ENCODE peak calls at places on chromosomes 4 and X, in eight cellular contexts. L is hepatocyte, P is mesendoderm, Y is astrocyte, B is lower lobe of right lung, U is stomach, O is uterus, S is left ventricle myocardium inferior. F is an unnamed sample.

GRCh38 chr4:169341490-169341889 is 70.7 kb upstream of the SH3RF1 start:
- DNase-seq in B (no peak), L (no peak), P (no peak), S (no peak), O (no peak), Y (peak; percentile 98), U (no peak), F (no peak)

GRCh38 chrX:10052906-10053625 is 85.9 kb downstream of the CLDN34 start:
- DNase-seq in B (no peak), O (no peak), Y (no peak), S (no peak), P (no peak), L (no peak), U (no peak), F (no peak)

GRCh38 chr4:122689972-122690371 is 42.5 kb upstream of the BBS12 start:
- DNase-seq in O (no peak), U (no peak), L (no peak), B (no peak), Y (no peak), S (no peak), P (no peak), F (no peak)

GRCh38 chr4:184097240-184097619 is 120.4 kb downstream of the ENPP6 start:
- DNase-seq in S (peak; percentile 43), B (peak; percentile 70), Y (no peak), U (peak; percentile 37), L (no peak), P (peak; percentile 79), O (peak; percentile 61), F (peak; percentile 82)

GRCh38 chrX:70219938-70220764 is 14.3 kb upstream of the AWAT1 start:
- DNase-seq in Y (peak; percentile 20), B (no peak), U (no peak), L (peak; percentile 73), S (peak; percentile 27), P (peak; percentile 18), O (no peak), F (no peak)

GRCh38 chr4:3516836-3517730 is 15.1 kb downstream of the LRPAP1 start:
- DNase-seq in U (no peak), B (peak; percentile 35), O (no peak), Y (no peak), L (no peak), S (peak; percentile 11), P (no peak), F (peak; percentile 48)

GRCh38 chrX:152635941-152636340 is 1.8 kb upstream of the GABRQ start:
- DNase-seq in P (peak; percentile 77), Y (peak; percentile 44), L (peak; percentile 58), O (no peak), B (no peak), U (no peak), S (no peak), F (no peak)

GRCh38 chr4:139020384-139020783 is 4.8 kb downstream of the NOCT start:
- DNase-seq in U (no peak), Y (no peak), L (no peak), B (no peak), S (no peak), O (no peak), P (peak; percentile 90), F (no peak)

GRCh38 chr4:44791842-44792241 is 65.5 kb upstream of the GNPDA2 start:
- DNase-seq in U (no peak), L (peak; percentile 44), B (no peak), Y (no peak), P (no peak), S (no peak), O (no peak), F (no peak)

GRCh38 chr4:25767877-25768475 is 94.8 kb downstream of the SEL1L3 start:
- DNase-seq in L (peak; percentile 85), O (peak; percentile 35), B (no peak), S (peak; percentile 36), P (peak; percentile 79), Y (peak; percentile 44), U (peak; percentile 42), F (no peak)

GRCh38 chrX:130799393-130799792 is 103.6 kb downstream of the ENOX2 start:
- DNase-seq in Y (peak; percentile 36), P (no peak), O (no peak), B (no peak), U (no peak), L (no peak), S (no peak), F (no peak)

GRCh38 chr4:122577808-122578781 is 42.8 kb downstream of the IL21 start:
- DNase-seq in B (no peak), U (peak; percentile 37), P (peak; percentile 59), S (no peak), L (peak; percentile 71), O (no peak), Y (no peak), F (no peak)

GRCh38 chrX:75957107-75957610 is 172.1 kb upstream of the MAGEE2 start:
- DNase-seq in U (no peak), P (peak; percentile 18), B (no peak), O (no peak), L (no peak), Y (no peak), S (no peak), F (no peak)

GRCh38 chr4:59570850-59571476 is 1629.2 kb upstream of the ADGRL3 start:
- DNase-seq in P (no peak), L (no peak), B (no peak), U (no peak), Y (no peak), S (no peak), O (no peak), F (no peak)

GRCh38 chrX:100654256-100654655 is 10.3 kb downstream of the SRPX2 start:
- DNase-seq in S (no peak), P (peak; percentile 68), Y (no peak), O (no peak), B (no peak), L (peak; percentile 23), U (no peak), F (no peak)

GRCh38 chrX:9682456-9682855 is 83.2 kb downstream of the GPR143 start:
- DNase-seq in S (no peak), L (peak; percentile 42), B (no peak), Y (no peak), O (no peak), P (peak; percentile 40), U (no peak), F (no peak)

GRCh38 chr4:4427886-4428285 is 41.0 kb downstream of the NSG1 start:
- DNase-seq in U (no peak), B (no peak), L (no peak), P (no peak), O (peak; percentile 3), S (no peak), Y (no peak), F (no peak)

GRCh38 chr4:175306436-175306835 is 388.3 kb downstream of the ADAM29 start:
- DNase-seq in Y (no peak), P (no peak), O (no peak), B (no peak), L (peak; percentile 6), U (no peak), S (no peak), F (no peak)

GRCh38 chrX:2502668-2503519 is 2.1 kb upstream of the DHRSX start:
- DNase-seq in P (no peak), B (no peak), U (peak; percentile 25), O (no peak), Y (peak; percentile 10), L (peak; percentile 52), S (no peak), F (no peak)

GRCh38 chr4:156976147-156976546 is 4.5 kb upstream of the PDGFC start:
- DNase-seq in L (no peak), B (no peak), Y (peak; percentile 90), O (no peak), U (no peak), P (no peak), S (no peak), F (no peak)

GRCh38 chr4:113878718-113879117 is 100.7 kb downstream of the ARSJ start:
- DNase-seq in L (peak; percentile 39), B (no peak), S (no peak), O (no peak), Y (peak; percentile 75), P (peak; percentile 97), U (no peak), F (no peak)

GRCh38 chr4:8540072-8540471 is 40.1 kb upstream of the GPR78 start:
- DNase-seq in O (no peak), B (no peak), S (no peak), P (no peak), U (no peak), L (no peak), Y (no peak), F (no peak)

GRCh38 chr4:124155239-124155638 is 557.3 kb downstream of the ANKRD50 start:
- DNase-seq in S (no peak), U (no peak), B (no peak), L (no peak), Y (no peak), O (no peak), P (no peak), F (no peak)
- H3K4me3 ChIP-seq in S (no peak overlapping the region), U (no peak overlapping the region), B (no peak overlapping the region), L (no peak overlapping the region), Y (no peak overlapping the region), O (no peak overlapping the region), P (no peak overlapping the region), F (no peak overlapping the region)

DNA sequence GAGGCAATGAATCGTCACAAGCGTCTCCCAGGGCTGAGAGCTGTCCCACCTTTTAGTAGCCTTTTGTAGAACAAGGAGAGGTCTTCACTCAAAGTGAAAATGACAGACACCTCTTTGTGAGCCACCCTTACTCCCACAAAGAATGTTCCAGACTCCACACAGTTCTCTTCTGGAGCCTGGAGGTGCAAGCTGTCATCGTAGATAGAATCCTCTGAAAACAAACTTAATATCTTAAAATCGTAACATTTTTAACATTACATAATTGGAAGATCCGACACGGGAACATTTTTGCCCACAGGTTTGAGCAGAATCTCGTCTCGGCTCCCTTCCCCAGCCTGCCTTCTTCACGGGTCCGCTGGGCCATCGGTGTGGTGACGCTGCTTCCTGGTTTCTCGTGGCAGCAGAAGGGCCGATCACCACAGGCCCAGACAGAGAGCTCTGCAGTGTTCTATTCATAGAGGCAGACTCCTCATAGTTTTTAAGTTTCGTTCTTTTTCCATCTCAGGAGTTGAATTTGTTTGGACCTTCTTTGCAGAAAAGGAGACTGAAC is 27.7 kb downstream of the WFS1 start:
- DNase-seq in Y (no peak), O (no peak), P (no peak), S (no peak), U (no peak), B (no peak), L (no peak), F (no peak)
- H3K36me3 ChIP-seq in Y (no peaks in the 10 kb centered on the region), O (no peaks in the 10 kb centered on the region), P (no peaks in the 10 kb centered on the region), S (peaks cover 90% of the 10 kb centered on the region), U (peaks cover 94% of the 10 kb centered on the region), B (peaks cover 88% of the 10 kb centered on the region), L (no peaks in the 10 kb centered on the region), F (peaks cover 59% of the 10 kb centered on the region)

GRCh38 chr4:80196259-80197131 is 808 bp upstream of the PRDM8 start:
- DNase-seq in S (no peak), B (no peak), P (peak; percentile 62), L (no peak), U (no peak), Y (no peak), O (no peak), F (no peak)
- H3K4me3 ChIP-seq in S (peak overlapping the region; percentile 59), B (peak overlapping the region; percentile 42), P (no peak overlapping the region), L (no peak overlapping the region), U (peak overlapping the region; percentile 24), Y (peak overlapping the region; percentile 60), O (peak overlapping the region; percentile 41), F (peak overlapping the region; percentile 56)

DNA sequence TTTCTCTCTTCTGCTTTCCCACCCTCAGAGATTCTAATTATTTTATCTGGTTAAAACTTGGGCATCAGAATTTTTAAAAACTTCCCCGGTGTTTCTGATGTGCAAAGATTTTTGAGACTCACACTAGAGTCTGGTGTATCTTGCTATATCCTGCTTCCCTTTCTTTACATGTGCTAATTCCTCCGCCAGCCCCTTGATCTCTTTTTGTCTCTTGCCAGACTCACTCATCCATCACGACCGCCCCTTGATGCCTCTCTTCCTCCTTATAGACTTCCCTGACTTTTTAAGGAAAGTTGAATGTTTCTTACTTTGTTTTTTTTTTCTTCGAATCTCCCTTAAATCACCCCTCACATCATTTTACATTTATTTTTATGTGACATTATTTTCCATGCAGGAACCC is 274.9 kb upstream of the PITX2 start:
- DNase-seq in O (no peak), P (no peak), L (no peak), S (no peak), B (no peak), Y (no peak), U (no peak), F (no peak)
- H3K36me3 ChIP-seq in O (no peaks in the 10 kb centered on the region), P (no peaks in the 10 kb centered on the region), L (no peaks in the 10 kb centered on the region), S (no peaks in the 10 kb centered on the region), B (no peaks in the 10 kb centered on the region), Y (no peaks in the 10 kb centered on the region), U (no peaks in the 10 kb centered on the region), F (no peaks in the 10 kb centered on the region)